ENCODE peak calls at places on chromosomes 4 and X, in six cellular contexts. M is neuronal stem cell, B is IMR-90, O is H9, G is H1, A is trophoblast cell. J is an unnamed sample.

GRCh38 chrX:31258163-31258562 is 186.3 kb upstream of the FTHL17 start:
- DNase-seq in M (no peak), A (no peak), O (no peak), G (no peak), B (no peak), J (no peak)

GRCh38 chr4:48603366-48604003 is 113.4 kb downstream of the ZAR1 start:
- DNase-seq in G (no peak), M (no peak), O (no peak), B (no peak), A (no peak), J (no peak)

GRCh38 chrX:102950908-102951866 is 14.1 kb downstream of the RAB40AL start:
- DNase-seq in O (peak), B (peak), M (peak), G (peak), A (no peak), J (peak)

GRCh38 chr4:87977521-87978278 is 2.2 kb downstream of the SPP1 start:
- DNase-seq in M (no peak), O (no peak), A (no peak), G (no peak), B (no peak), J (no peak)

GRCh38 chr4:48831532-48832015 is 686 bp downstream of the OCIAD1 start:
- DNase-seq in O (no peak), A (no peak), G (no peak), B (peak), M (no peak), J (no peak)

GRCh38 chr4:145868637-145869409 is 69.8 kb downstream of the ZNF827 start:
- DNase-seq in M (no peak), O (no peak), G (no peak), A (no peak), B (peak), J (no peak)

GRCh38 chr4:173519130-173520101 is 10.6 kb downstream of the HAND2 start:
- DNase-seq in M (no peak), B (no peak), G (peak), O (no peak), A (no peak), J (peak)

GRCh38 chrX:75623535-75623934 is 100.7 kb upstream of the ZDHHC15 start:
- DNase-seq in B (no peak), A (no peak), O (no peak), G (no peak), M (no peak), J (no peak)

GRCh38 chrX:28675173-28675572 is 87.9 kb downstream of the IL1RAPL1 start:
- DNase-seq in B (no peak), G (no peak), O (no peak), A (no peak), M (no peak), J (no peak)

GRCh38 chrX:80578518-80579105 is 158.4 kb downstream of the TENT5D start:
- DNase-seq in G (no peak), O (no peak), B (peak), M (no peak), A (no peak), J (peak)

GRCh38 chrX:43676960-43677582 is 21.0 kb downstream of the MAOA start:
- DNase-seq in A (peak), G (no peak), M (peak), O (no peak), B (no peak), J (peak)

GRCh38 chrX:44903107-44903506 is 30.1 kb downstream of the KDM6A start:
- DNase-seq in O (no peak), A (peak), G (no peak), M (no peak), B (peak), J (peak)

GRCh38 chr4:94603170-94603747 is 151.5 kb downstream of the PDLIM5 start:
- DNase-seq in G (no peak), B (peak), O (no peak), A (no peak), M (no peak), J (peak)

GRCh38 chr4:152417648-152418047 is 118.2 kb downstream of the FBXW7 start:
- DNase-seq in B (no peak), A (no peak), G (no peak), M (no peak), O (no peak), J (no peak)

GRCh38 chr4:37767019-37767418 is 59.5 kb upstream of the PGM2 start:
- DNase-seq in A (no peak), O (no peak), B (no peak), M (no peak), G (no peak), J (no peak)

GRCh38 chr4:74189331-74190043 is 31.6 kb downstream of the MTHFD2L start:
- DNase-seq in B (peak), M (peak), O (no peak), A (no peak), G (no peak), J (peak)

GRCh38 chr4:21819086-21819485 is 129.5 kb downstream of the KCNIP4 start:
- DNase-seq in A (no peak), G (no peak), M (no peak), B (no peak), O (no peak), J (no peak)

GRCh38 chr4:157072002-157072401 is 3.9 kb upstream of the GLRB start:
- DNase-seq in A (no peak), B (peak), G (no peak), M (no peak), O (no peak), J (peak)

GRCh38 chr4:142121951-142122350 is 485.6 kb downstream of the IL15 start:
- DNase-seq in A (no peak), B (no peak), M (no peak), O (no peak), G (no peak), J (no peak)

GRCh38 chrX:115650916-115651315 is 89.9 kb downstream of the PLS3 start:
- DNase-seq in O (peak), B (peak), G (peak), A (no peak), M (peak), J (peak)

GRCh38 chrX:134186362-134187121 is 50.4 kb upstream of the CCDC160 start:
- DNase-seq in B (no peak), M (no peak), G (no peak), A (no peak), O (no peak), J (no peak)

GRCh38 chr4:82287720-82288119 is 86.1 kb downstream of the HNRNPD start:
- DNase-seq in G (no peak), M (no peak), O (no peak), B (no peak), A (no peak), J (no peak)

GRCh38 chr4:82282875-82283274 is 90.9 kb downstream of the HNRNPD start:
- DNase-seq in G (no peak), A (no peak), O (no peak), M (no peak), B (no peak), J (no peak)

GRCh38 chr4:82284475-82284857 is 89.3 kb downstream of the HNRNPD start:
- DNase-seq in O (no peak), G (no peak), B (no peak), M (no peak), A (no peak), J (no peak)

DNA sequence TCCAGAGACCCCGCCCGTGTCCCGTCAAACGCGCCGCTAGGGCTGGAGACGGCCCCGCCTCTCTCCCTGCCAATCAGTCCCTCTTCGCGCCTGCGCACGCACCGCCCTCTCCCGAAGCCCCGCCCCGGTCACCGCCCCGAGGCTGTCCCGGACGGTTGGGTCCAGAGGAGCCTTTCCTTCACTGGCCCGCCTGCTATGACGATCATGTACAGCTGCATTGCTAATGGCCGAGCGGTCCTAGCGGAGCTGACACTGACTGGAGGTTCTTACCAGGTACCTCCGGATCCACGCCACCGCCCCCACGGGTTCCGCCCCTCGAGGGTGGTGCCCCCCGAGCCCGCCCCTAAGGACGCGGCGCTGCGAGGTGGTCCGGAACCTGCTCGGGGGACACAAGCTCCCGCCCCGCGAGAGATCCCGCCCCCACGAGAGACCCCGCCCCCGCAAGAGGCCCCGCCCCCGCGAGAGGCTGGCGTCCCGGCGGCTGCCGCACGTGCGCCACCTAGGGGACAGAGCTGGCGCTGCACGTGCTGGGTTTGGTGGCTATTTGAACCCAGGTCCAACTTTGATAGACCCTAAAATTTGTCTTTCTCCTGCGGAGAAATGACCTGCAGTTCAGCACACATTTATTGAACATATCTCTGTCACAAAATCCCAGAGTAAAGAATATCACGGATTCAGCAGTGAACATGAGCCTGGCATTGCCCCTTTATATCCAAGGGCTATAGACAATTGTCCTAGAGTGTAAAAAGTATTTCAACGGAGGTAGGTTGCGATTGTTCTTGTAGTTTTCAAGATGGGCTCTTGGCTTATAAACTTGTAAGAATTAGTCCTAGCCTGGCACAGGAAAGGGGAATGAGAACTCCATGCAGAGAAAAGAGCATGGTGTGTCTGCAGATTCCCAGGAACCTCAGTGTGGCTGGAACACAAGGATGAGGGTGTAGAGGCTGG is 88.7 kb downstream of the HNRNPD start:
- DNase-seq in A (peak), O (peak), G (peak), M (peak), B (peak), J (peak)
- H3K14ac ChIP-seq in A (no peak), O (no peak), G (no peak), M (no peak), B (no peak), J (no peak)

GRCh38 chr4:118389731-118390520 is 37.1 kb upstream of the PRSS12 start:
- DNase-seq in O (no peak), M (no peak), A (no peak), B (peak), G (no peak), J (no peak)
- H3K14ac ChIP-seq in O (no peak), M (no peak), A (no peak), B (no peak), G (no peak), J (no peak)

DNA sequence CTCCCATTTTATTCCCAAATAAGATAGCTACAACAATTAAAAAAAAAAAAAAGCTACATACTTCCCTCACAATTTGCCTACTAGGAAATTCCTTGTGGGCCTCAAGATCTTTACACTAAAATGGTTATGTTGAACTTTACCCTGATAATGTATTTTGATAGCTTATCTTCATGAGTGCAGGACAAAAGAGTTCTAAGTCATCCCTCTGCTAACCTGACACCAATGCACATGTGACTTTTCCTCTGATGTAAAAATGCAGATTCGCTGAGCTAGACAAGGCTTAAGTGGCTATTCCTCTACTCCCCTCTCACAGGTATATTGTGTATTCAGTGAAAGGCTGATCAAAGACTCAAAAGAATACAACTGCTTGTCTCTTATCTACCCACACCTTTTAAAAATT is 22.5 kb downstream of the ELF2 start:
- DNase-seq in G (no peak), M (no peak), O (peak), B (no peak), A (no peak), J (no peak)
- H3K14ac ChIP-seq in G (no peak), M (no peak), O (no peak), B (no peak), A (no peak), J (no peak)

GRCh38 chr4:11931266-11931665 is 502.6 kb upstream of the HS3ST1 start:
- DNase-seq in O (no peak), A (no peak), M (no peak), G (no peak), B (no peak), J (no peak)
- H3K14ac ChIP-seq in O (no peak), A (no peak), M (no peak), G (no peak), B (no peak), J (no peak)